ENCODE peak calls at places on chromosomes 16 and 17, in seven cellular contexts. N, T, I, S, Y, F and X are unnamed samples.
A peak's percentile ranks its signal among the peaks of the same experiment; 100 is the strongest.

GRCh38 chr17:48236681-48237134 is 129.1 kb downstream of the SNX11 start:
- DNase-seq in F (no peak), I (no peak), Y (no peak), T (peak; percentile 88), N (peak; percentile 70), S (no peak), X (no peak)

GRCh38 chr17:71260366-71260765 is 860.5 kb upstream of the SOX9 start:
- DNase-seq in F (no peak), T (no peak), S (no peak), I (no peak), Y (no peak), N (peak; percentile 7), X (no peak)

GRCh38 chr17:17091856-17092756 is 49.8 kb downstream of the MPRIP start:
- DNase-seq in S (no peak), Y (no peak), N (no peak), I (no peak), T (no peak), F (no peak), X (no peak)

GRCh38 chr17:45729284-45729907 is 54.7 kb upstream of the CRHR1 start:
- DNase-seq in Y (peak; percentile 37), I (no peak), N (no peak), S (peak; percentile 47), T (no peak), F (no peak), X (no peak)

GRCh38 chr17:81852237-81852636 is 8.1 kb downstream of the P4HB start:
- DNase-seq in N (no peak), S (no peak), Y (no peak), F (no peak), I (no peak), T (no peak), X (no peak)

GRCh38 chr16:76176153-76176552 is 101.0 kb upstream of the CNTNAP4 start:
- DNase-seq in I (no peak), Y (no peak), N (no peak), F (no peak), S (no peak), T (no peak), X (no peak)

GRCh38 chr16:67163903-67164558 is 514 bp upstream of the HSF4 start:
- DNase-seq in S (peak; percentile 49), N (no peak), F (no peak), I (no peak), T (no peak), Y (peak; percentile 66), X (peak; percentile 59)

GRCh38 chr17:19304751-19305150 is 57.8 kb downstream of the B9D1 start:
- DNase-seq in S (no peak), T (no peak), I (no peak), F (no peak), N (no peak), Y (peak; percentile 35), X (no peak)

GRCh38 chr17:63930951-63931575 is 1.1 kb downstream of the CD79B start:
- DNase-seq in T (no peak), I (no peak), N (no peak), S (peak; percentile 39), Y (peak; percentile 90), F (peak; percentile 58), X (peak; percentile 72)

GRCh38 chr17:45127583-45128300 is 4.6 kb downstream of the PLCD3 start:
- DNase-seq in I (no peak), F (no peak), T (peak; percentile 45), Y (peak; percentile 83), S (no peak), N (no peak), X (no peak)

GRCh38 chr17:29195465-29196081 is 15.4 kb upstream of the MYO18A start:
- DNase-seq in T (no peak), S (no peak), I (no peak), F (no peak), N (no peak), Y (peak; percentile 61), X (no peak)

GRCh38 chr17:58413684-58414083 is 3.6 kb downstream of the RNF43 start:
- DNase-seq in N (no peak), S (no peak), Y (no peak), T (no peak), I (no peak), F (no peak), X (no peak)

GRCh38 chr17:72185571-72185970 is 64.8 kb downstream of the SOX9 start:
- DNase-seq in Y (no peak), T (no peak), F (no peak), S (no peak), N (no peak), I (no peak), X (no peak)

GRCh38 chr17:4136373-4136772 is 6.5 kb downstream of the ZZEF1 start:
- DNase-seq in Y (no peak), F (no peak), N (peak; percentile 21), T (no peak), I (no peak), S (peak; percentile 92), X (no peak)

GRCh38 chr17:56213031-56213430 is 59.8 kb downstream of the ANKFN1 start:
- DNase-seq in Y (no peak), N (peak; percentile 13), T (no peak), I (no peak), F (no peak), S (no peak), X (no peak)

GRCh38 chr16:89201467-89202377 is 1.4 kb upstream of the SLC22A31 start:
- DNase-seq in I (peak; percentile 87), Y (peak; percentile 98), T (peak; percentile 15), F (peak; percentile 93), S (peak; percentile 57), N (peak; percentile 57), X (peak; percentile 92)